ENCODE peak calls at places on chromosomes 13 and 19, in four cellular contexts. L is AG10803, E is tibial nerve, T is GM20000. X is an unnamed sample.

GRCh38 chr19:1985588-1986356 is 29.7 kb downstream of the BTBD2 start:
- DNase-seq in L (no peak), T (no peak), E (no peak), X (no peak)

GRCh38 chr19:5880604-5881078 is 10.3 kb upstream of the FUT5 start:
- DNase-seq in L (peak), T (no peak), E (no peak), X (no peak)

GRCh38 chr19:18660051-18660910 is 23.2 kb upstream of the CRTC1 start:
- DNase-seq in L (no peak), E (peak), T (no peak), X (no peak)

GRCh38 chr19:41588497-41589209 is 12.7 kb downstream of the CEACAM21 start:
- DNase-seq in T (peak), L (peak), E (peak), X (no peak)

GRCh38 chr13:40438999-40439797 is 227.2 kb downstream of the FOXO1 start:
- DNase-seq in E (peak), T (no peak), L (peak), X (no peak)

GRCh38 chr13:109577191-109577700 is 209.1 kb downstream of the IRS2 start:
- DNase-seq in T (no peak), E (no peak), L (no peak), X (no peak)

GRCh38 chr13:45333973-45334922 is 6.7 kb downstream of the TPT1 start:
- DNase-seq in E (no peak), T (no peak), L (peak), X (no peak)

GRCh38 chr13:26923824-26924605 is 163.4 kb upstream of the GPR12 start:
- DNase-seq in L (peak), E (no peak), T (no peak), X (no peak)

GRCh38 chr19:13920940-13921744 is 15.1 kb downstream of the CC2D1A start:
- DNase-seq in E (peak), L (peak), T (peak), X (no peak)

GRCh38 chr13:41905600-41906254 is 55.2 kb downstream of the VWA8 start:
- DNase-seq in L (peak), E (no peak), T (peak), X (no peak)

GRCh38 chr19:2618611-2619010 is 83.9 kb downstream of the GNG7 start:
- DNase-seq in E (peak), T (no peak), L (peak), X (no peak)

GRCh38 chr19:50534478-50534877 is 20.8 kb upstream of the ASPDH start:
- DNase-seq in T (peak), E (no peak), L (no peak), X (no peak)

GRCh38 chr19:47509973-47510372 is 4.9 kb downstream of the NAPA start:
- DNase-seq in T (no peak), E (no peak), L (no peak), X (no peak)

GRCh38 chr13:43016226-43016625 is 7.2 kb upstream of the DNAJC15 start:
- DNase-seq in E (no peak), L (no peak), T (no peak), X (no peak)

GRCh38 chr13:91609353-91609752 is 210.9 kb downstream of the GPC5 start:
- DNase-seq in L (no peak), E (no peak), T (no peak), X (no peak)

GRCh38 chr19:55485439-55486011 is 537 bp downstream of the NAT14 start:
- DNase-seq in L (no peak), T (peak), E (no peak), X (no peak)

GRCh38 chr19:16327911-16328823 is 3.5 kb downstream of the KLF2 start:
- DNase-seq in E (peak), T (peak), L (peak), X (no peak)

GRCh38 chr13:41822560-41822959 is 138.3 kb downstream of the VWA8 start:
- DNase-seq in E (no peak), T (no peak), L (no peak), X (no peak)

GRCh38 chr13:47413112-47413511 is 516.3 kb upstream of the HTR2A start:
- DNase-seq in T (no peak), E (no peak), L (peak), X (no peak)

GRCh38 chr13:109198585-109198984 is 569.2 kb downstream of the MYO16 start:
- DNase-seq in L (peak), E (no peak), T (no peak), X (no peak)

GRCh38 chr19:50537769-50538230 is 24.1 kb upstream of the ASPDH start:
- DNase-seq in L (peak), T (peak), E (peak), X (peak)

GRCh38 chr13:48595330-48596127 is 58.2 kb upstream of the CYSLTR2 start:
- DNase-seq in T (peak), E (peak), L (peak), X (no peak)

GRCh38 chr19:991174-991931 is 7.2 kb downstream of the WDR18 start:
- DNase-seq in E (no peak), T (peak), L (peak), X (no peak)

GRCh38 chr13:58994778-58995177 is 1169.0 kb downstream of the DIAPH3 start:
- DNase-seq in T (no peak), L (no peak), E (no peak), X (no peak)

GRCh38 chr19:7450243-7451223 is 38.3 kb downstream of the PEX11G start:
- DNase-seq in T (no peak), E (no peak), L (peak), X (no peak)

GRCh38 chr13:99199541-99200432 is 867 bp upstream of the UBAC2 start:
- DNase-seq in T (no peak), L (peak), E (no peak), X (no peak)

GRCh38 chr13:36258831-36259230 is 38.8 kb downstream of the CCDC169 start:
- DNase-seq in T (no peak), L (no peak), E (no peak), X (no peak)

GRCh38 chr13:20814224-20814910 is 40.6 kb upstream of the EEF1AKMT1 start:
- DNase-seq in L (peak), E (peak), T (no peak), X (no peak)

GRCh38 chr19:49831592-49831991 is 13.5 kb downstream of the MED25 start:
- DNase-seq in L (no peak), E (no peak), T (no peak), X (no peak)

GRCh38 chr13:20679879-20680278 is 23.6 kb upstream of the IL17D start:
- DNase-seq in E (no peak), L (peak), T (no peak), X (no peak)

GRCh38 chr19:49896863-49897621 is at the start of gene IL4I1:
- DNase-seq in L (peak), E (peak), T (peak), X (no peak)

GRCh38 chr13:109883181-109884180 is 97.1 kb upstream of the IRS2 start:
- DNase-seq in T (no peak), E (no peak), L (no peak), X (no peak)

GRCh38 chr19:40588110-40588854 is 11.6 kb downstream of the SHKBP1 start:
- DNase-seq in L (no peak), E (no peak), T (no peak), X (no peak)

GRCh38 chr13:114145722-114146121 is 13.3 kb upstream of the RASA3 start:
- DNase-seq in T (no peak), L (no peak), E (no peak), X (no peak)

GRCh38 chr19:40542197-40542859 is 34.3 kb upstream of the SHKBP1 start:
- DNase-seq in L (peak), E (no peak), T (no peak), X (no peak)

GRCh38 chr13:62678039-62678438 is 1262.4 kb upstream of the PCDH20 start:
- DNase-seq in E (no peak), L (no peak), T (no peak), X (no peak)
- TF ChIP-seq CTCF in E (no peak), L (no peak), T (no peak), X (no peak)

DNA sequence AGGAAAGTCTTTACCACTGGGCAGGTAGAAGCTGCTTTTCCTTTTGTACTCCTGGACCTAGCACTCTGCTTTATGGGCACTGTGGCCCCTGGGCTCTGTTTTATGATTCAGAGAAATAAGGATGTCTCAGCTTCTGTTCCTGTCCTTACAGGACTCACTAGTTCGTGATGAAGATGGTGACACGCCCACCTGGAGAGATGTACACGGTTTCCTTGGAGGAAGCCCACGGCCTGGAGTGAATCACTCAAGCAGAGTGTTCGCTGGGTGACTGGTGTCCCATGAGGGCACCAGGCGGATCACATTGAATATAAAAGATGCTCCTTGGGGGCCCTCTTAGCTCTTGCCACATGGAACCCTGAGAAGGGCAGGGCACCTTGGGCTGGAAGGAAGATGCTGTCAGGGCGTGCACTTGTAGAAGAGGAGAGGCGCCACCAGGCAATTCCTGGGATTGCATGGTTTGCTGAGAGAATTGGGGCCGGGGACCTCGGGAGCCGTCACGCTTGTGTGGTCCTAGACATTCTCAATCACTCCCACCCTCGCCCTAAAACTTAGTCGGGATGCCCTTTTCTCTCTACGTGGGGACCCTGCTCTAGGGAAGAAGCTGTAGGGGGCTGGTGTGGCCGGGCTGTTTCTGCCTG is 202.6 kb downstream of the TSHZ3 start:
- DNase-seq in L (no peak), E (no peak), T (no peak), X (no peak)
- TF ChIP-seq CTCF in L (no peak), E (no peak), T (no peak), X (no peak)

GRCh38 chr19:28943651-28944050 is 269.3 kb downstream of the UQCRFS1 start:
- DNase-seq in T (no peak), E (no peak), L (no peak), X (no peak)
- TF ChIP-seq CTCF in T (no peak), E (no peak), L (no peak), X (no peak)

DNA sequence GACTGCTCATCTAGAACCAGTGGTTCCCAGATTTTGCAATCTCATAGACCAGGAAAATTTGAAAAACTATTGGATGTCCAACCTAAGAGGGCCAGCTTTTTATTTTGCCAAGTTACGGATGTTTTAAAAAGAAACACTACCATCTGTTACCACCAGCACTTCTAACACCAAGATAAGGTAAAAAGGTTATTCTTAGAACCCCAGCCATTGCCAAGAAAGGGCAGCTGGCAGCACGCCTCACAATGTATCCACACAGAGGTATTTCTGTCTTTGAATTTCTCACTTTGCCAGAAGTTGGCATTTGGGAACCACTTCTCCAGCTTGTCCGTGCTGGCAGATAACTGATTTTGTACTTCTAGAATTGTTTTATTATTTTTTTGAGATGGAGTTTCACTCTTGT is 28.7 kb downstream of the CAPN12 start:
- DNase-seq in T (no peak), E (no peak), L (no peak), X (no peak)
- TF ChIP-seq CTCF in T (no peak), E (no peak), L (no peak), X (no peak)

GRCh38 chr13:30318026-30318425 is 10.7 kb upstream of the KATNAL1 start:
- DNase-seq in E (no peak), L (peak), T (no peak), X (no peak)

GRCh38 chr13:30314562-30314961 is 7.2 kb upstream of the KATNAL1 start:
- DNase-seq in E (no peak), L (no peak), T (no peak), X (no peak)

GRCh38 chr13:30314069-30314468 is 6.7 kb upstream of the KATNAL1 start:
- DNase-seq in T (no peak), L (no peak), E (no peak), X (no peak)

GRCh38 chr13:30312859-30313258 is 5.5 kb upstream of the KATNAL1 start:
- DNase-seq in T (no peak), E (no peak), L (peak), X (no peak)

DNA sequence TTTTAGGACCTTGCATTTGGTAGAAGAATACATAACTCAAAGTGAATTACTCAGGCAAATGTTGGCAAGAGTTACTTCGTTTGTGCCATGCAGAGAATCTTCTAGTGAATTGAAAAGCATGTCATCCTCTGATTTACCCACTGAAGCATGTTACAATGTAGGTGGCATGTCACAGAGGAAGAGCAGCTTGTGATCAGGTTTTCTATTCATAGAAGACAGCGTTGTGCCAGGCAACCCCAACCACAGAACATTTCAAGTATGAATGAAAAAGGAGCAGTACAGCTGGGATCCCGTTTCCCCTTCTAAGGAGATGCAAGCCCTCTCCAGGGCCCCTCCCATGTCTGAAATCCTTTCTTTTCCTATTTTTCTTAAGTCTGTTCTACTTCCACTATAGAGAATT is 6.0 kb upstream of the KATNAL1 start:
- DNase-seq in E (no peak), T (no peak), L (no peak), X (no peak)
- TF ChIP-seq CTCF in E (no peak), T (no peak), L (no peak), X (no peak)

X was measured in osteocyte.